ENCODE peak calls at places on chromosomes 16 and 17, in seven cellular contexts. W is H9, L is neuronal stem cell, O is mesendoderm, P is H1, H is mesenchymal stem cell, C is trophoblast cell. S is an unnamed sample.

GRCh38 chr17:13919818-13920217 is 149.5 kb upstream of the COX10 start:
- DNase-seq in W (no peak), L (no peak), O (no peak), P (no peak), H (no peak), C (no peak), S (no peak)

GRCh38 chr17:31357831-31358400 is 33.6 kb upstream of the RAB11FIP4 start:
- DNase-seq in W (no peak), L (no peak), O (no peak), P (no peak), H (peak), C (no peak), S (peak)

GRCh38 chr17:1156864-1157263 is 22.9 kb downstream of the ABR start:
- DNase-seq in W (no peak), L (no peak), O (no peak), P (no peak), H (no peak), C (no peak), S (no peak)

GRCh38 chr17:37791434-37791833 is 46.6 kb upstream of the HNF1B start:
- DNase-seq in W (peak), L (no peak), O (peak), P (no peak), H (peak), C (no peak), S (peak)

GRCh38 chr17:13560935-13561334 is 40.8 kb downstream of the HS3ST3A1 start:
- DNase-seq in W (no peak), L (no peak), O (no peak), P (no peak), H (no peak), C (no peak), S (no peak)

GRCh38 chr17:55735784-55736405 is 13.2 kb upstream of the TMEM100 start:
- DNase-seq in W (no peak), L (no peak), O (peak), P (no peak), H (peak), C (no peak), S (peak)

GRCh38 chr16:69057400-69058378 is 47.8 kb upstream of the HAS3 start:
- DNase-seq in W (no peak), L (no peak), O (no peak), P (no peak), H (peak), C (no peak), S (peak)

GRCh38 chr17:76268015-76268749 is 3.0 kb downstream of the UBALD2 start:
- DNase-seq in W (no peak), L (no peak), O (peak), P (no peak), H (peak), C (peak), S (peak)

GRCh38 chr17:61305024-61305423 is 94.6 kb upstream of the TBX2 start:
- DNase-seq in W (no peak), L (no peak), O (no peak), P (no peak), H (no peak), C (no peak), S (peak)

GRCh38 chr17:48240562-48241130 is 133.1 kb downstream of the SNX11 start:
- DNase-seq in W (no peak), L (no peak), O (peak), P (no peak), H (peak), C (no peak), S (peak)

GRCh38 chr17:43699438-43699756 is 37.7 kb upstream of the MEOX1 start:
- DNase-seq in W (no peak), L (no peak), O (no peak), P (no peak), H (no peak), C (no peak), S (no peak)
- H2BK120ac ChIP-seq in W (no peak), L (no peak), O (no peak), P (no peak), H (no peak), C (no peak), S (no peak)

GRCh38 chr17:2468270-2468669 is 43.4 kb downstream of the METTL16 start:
- DNase-seq in W (no peak), L (no peak), O (no peak), P (no peak), H (peak), C (no peak), S (peak)

GRCh38 chr17:2462481-2462880 is 49.2 kb downstream of the METTL16 start:
- DNase-seq in W (no peak), L (no peak), O (no peak), P (no peak), H (no peak), C (no peak), S (no peak)

GRCh38 chr17:2466936-2467335 is 44.8 kb downstream of the METTL16 start:
- DNase-seq in W (no peak), L (no peak), O (peak), P (no peak), H (no peak), C (no peak), S (no peak)
- H2BK120ac ChIP-seq in W (no peak), L (no peak), O (no peak), P (no peak), H (no peak), C (no peak), S (no peak)

DNA sequence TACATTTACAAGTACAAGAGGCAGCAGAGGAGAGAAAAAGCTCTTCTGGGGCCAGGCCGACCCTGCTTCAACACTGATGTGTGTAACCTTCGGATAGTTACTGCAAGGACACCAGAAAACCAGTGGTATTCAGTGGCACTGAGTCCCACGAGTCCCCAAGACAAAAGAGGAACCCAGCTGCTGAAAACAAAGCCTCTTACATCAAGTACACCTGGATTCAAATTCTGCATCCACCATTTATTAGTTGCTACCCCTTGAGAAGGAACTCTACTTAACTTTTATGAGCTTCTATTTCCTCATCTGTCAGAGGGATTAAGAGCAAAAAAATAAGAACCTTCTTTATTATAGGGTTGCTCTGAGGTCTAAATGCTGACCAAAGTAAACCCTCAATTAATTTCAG is 2.6 kb downstream of the EARS2 start:
- DNase-seq in W (no peak), L (no peak), O (no peak), P (no peak), H (no peak), C (no peak), S (no peak)
- H2BK120ac ChIP-seq in W (no peak), L (no peak), O (no peak), P (no peak), H (no peak), C (no peak), S (no peak)

GRCh38 chr16:159136-159849 is 6.5 kb upstream of the HBM start:
- DNase-seq in W (no peak), L (no peak), O (no peak), P (no peak), H (no peak), C (no peak), S (no peak)

GRCh38 chr16:165218-165538 is 600 bp upstream of the HBM start:
- DNase-seq in W (peak), L (no peak), O (peak), P (no peak), H (no peak), C (no peak), S (no peak)

GRCh38 chr16:160691-161190 is 5.0 kb upstream of the HBM start:
- DNase-seq in W (no peak), L (no peak), O (no peak), P (no peak), H (no peak), C (no peak), S (no peak)

GRCh38 chr16:165539-166374 is at the start of gene HBM:
- DNase-seq in W (no peak), L (no peak), O (no peak), P (no peak), H (no peak), C (no peak), S (no peak)

GRCh38 chr16:162271-162991 is 3.3 kb upstream of the HBM start:
- DNase-seq in W (no peak), L (no peak), O (no peak), P (no peak), H (no peak), C (no peak), S (no peak)
- H2BK120ac ChIP-seq in W (no peak), L (no peak), O (no peak), P (no peak), H (no peak), C (no peak), S (no peak)

DNA sequence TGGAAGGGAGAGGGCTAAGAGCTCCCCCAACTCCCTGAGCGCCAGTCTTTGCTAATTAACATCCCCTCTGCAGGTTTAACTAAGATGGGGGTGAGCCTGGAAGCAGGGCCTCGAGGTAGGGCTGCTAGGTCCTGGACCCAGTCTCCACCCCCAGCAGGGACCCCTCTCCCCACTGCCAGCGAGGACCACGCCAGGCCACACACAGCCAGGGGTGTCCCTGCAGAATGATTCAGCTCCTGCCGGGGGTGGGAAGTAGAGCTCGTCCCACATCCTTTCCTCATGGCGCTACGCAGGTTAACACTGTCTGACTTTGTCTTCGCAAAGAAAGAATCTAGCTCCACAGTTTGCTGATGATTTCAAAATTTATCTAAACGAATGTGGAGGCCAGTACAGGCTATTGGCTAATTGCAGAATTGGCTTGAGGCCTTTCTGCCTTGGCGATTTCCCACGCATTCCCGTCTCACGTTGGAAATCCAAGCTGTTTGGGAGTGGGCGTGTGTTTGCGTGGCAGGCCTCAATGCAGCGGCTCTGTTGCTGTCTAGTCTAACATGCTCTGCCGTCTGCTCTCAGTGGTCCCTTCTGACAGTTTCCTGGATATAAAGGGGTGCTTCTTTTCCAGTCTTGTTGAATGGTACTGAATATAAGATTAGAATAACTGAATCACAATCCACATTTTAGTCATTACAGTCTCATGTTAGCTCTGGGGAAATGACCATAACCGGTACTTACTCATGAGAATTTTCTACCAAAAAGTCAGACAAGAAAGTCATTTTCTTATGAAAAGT is 252.2 kb downstream of the NTN1 start:
- DNase-seq in W (no peak), L (no peak), O (no peak), P (no peak), H (no peak), C (no peak), S (peak)
- H2BK120ac ChIP-seq in W (no peak), L (no peak), O (no peak), P (no peak), H (no peak), C (no peak), S (no peak)

S was measured in IMR-90.